ENCODE peak calls at places on chromosome 5, in five cellular contexts. E, A, G, N and M are unnamed samples.
A peak's percentile ranks its signal among the peaks of the same experiment; 100 is the strongest.

GRCh38 chr5:92403308-92403707 is 1020.2 kb upstream of the ARRDC3 start:
- DNase-seq in E (no peak), G (no peak), A (no peak), N (no peak), M (no peak)

GRCh38 chr5:160009591-160009989 is 651 bp downstream of the TTC1 start:
- DNase-seq in E (no peak), A (no peak), N (no peak), G (no peak), M (no peak)

GRCh38 chr5:31218978-31219377 is 25.5 kb downstream of the CDH6 start:
- DNase-seq in A (no peak), E (no peak), G (no peak), N (no peak), M (no peak)

GRCh38 chr5:90548069-90548593 is 10.5 kb upstream of the ADGRV1 start:
- DNase-seq in N (peak; percentile 26), A (no peak), E (no peak), G (no peak), M (no peak)

GRCh38 chr5:73726606-73727231 is 100.7 kb downstream of the ARHGEF28 start:
- DNase-seq in A (no peak), N (no peak), E (no peak), G (no peak), M (no peak)

GRCh38 chr5:5473224-5473623 is 50.7 kb downstream of the ICE1 start:
- DNase-seq in A (no peak), N (no peak), G (peak; percentile 72), E (no peak), M (peak; percentile 28)

GRCh38 chr5:125002727-125003598 is 256.5 kb upstream of the ZNF608 start:
- DNase-seq in N (no peak), A (no peak), E (no peak), G (no peak), M (no peak)

GRCh38 chr5:102218159-102218558 is 77.9 kb downstream of the SLCO4C1 start:
- DNase-seq in G (no peak), E (no peak), A (no peak), N (no peak), M (no peak)

GRCh38 chr5:62084391-62084790 is 221.6 kb upstream of the KIF2A start:
- DNase-seq in N (no peak), E (no peak), A (no peak), G (no peak), M (no peak)

DNA sequence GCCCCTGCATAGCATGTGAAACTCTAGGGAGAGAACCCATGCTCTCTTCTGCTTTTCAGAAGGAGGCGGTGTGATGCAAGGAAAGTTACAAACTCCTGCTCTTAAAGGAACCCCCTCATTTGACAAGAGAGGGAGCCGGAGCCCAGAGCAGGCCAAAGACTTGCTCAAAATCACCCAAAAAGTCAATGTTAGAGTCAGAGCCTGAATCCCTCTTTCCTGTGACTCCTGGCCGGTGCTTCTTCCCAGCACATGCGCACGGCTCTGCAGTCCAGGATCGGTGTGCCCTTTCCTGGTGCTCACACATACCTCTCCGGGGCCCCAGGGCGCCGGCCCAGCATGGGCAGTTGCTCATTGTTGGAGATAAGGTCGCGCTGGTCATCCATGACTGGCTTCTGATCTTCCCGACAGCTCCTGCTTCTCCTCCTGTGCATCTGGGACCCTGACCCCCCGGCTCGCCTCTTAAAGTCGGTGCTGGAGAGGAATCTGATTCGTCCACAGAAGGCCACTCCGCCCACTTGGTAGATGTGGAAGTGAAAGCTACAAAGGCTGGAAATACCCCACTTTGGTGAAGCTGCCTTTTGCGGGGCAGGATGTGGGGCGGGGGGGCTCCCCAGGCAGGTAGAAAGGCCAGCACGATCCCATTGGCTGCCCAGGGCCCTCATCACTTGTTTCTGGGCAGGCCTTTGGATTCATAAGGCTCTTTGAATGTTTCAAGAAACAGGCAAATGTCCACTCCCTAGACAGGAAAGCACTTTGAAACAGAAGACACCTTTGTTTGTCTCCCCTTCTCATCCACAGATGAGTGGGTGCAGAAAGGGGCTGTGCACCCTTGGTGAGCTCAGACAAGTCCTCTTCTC is at the start of gene CD74:
- DNase-seq in E (peak; percentile 42), N (no peak), A (peak; percentile 63), G (peak; percentile 20), M (peak; percentile 44)
- H3K4me3 ChIP-seq in E (no peak within 1 kb of the TSS), N (no peak within 1 kb of the TSS), A (peak within 1 kb of the TSS; percentile 65), G (no peak within 1 kb of the TSS), M (peak within 1 kb of the TSS; percentile 4)

GRCh38 chr5:95317687-95318086 is 32.8 kb upstream of the MCTP1 start:
- DNase-seq in E (no peak), A (no peak), N (no peak), G (no peak), M (no peak)

DNA sequence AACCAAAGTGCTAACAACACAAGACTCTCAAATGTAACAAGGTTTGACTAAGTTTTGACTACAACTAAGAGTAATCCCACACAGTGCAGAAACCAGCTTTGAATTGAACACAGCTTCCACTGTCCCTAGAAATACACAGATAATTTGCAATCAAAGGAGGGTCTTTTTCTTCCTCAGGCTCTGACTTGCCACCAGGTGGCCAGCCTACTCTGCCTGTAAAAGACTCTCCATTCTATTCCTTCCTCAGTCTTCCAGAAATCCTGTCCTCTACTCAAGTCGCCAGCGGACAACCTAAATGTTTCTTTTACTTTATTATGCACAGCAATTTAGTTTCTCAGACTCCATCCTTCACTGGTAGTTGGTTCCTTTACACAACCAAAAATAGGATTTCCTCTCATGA is 32.2 kb upstream of the MCTP1 start:
- DNase-seq in N (no peak), A (no peak), E (no peak), G (no peak), M (no peak)
- TF ChIP-seq CTCF in N (no peak), A (no peak), E (no peak), G (no peak), M (peak; percentile 4)

DNA sequence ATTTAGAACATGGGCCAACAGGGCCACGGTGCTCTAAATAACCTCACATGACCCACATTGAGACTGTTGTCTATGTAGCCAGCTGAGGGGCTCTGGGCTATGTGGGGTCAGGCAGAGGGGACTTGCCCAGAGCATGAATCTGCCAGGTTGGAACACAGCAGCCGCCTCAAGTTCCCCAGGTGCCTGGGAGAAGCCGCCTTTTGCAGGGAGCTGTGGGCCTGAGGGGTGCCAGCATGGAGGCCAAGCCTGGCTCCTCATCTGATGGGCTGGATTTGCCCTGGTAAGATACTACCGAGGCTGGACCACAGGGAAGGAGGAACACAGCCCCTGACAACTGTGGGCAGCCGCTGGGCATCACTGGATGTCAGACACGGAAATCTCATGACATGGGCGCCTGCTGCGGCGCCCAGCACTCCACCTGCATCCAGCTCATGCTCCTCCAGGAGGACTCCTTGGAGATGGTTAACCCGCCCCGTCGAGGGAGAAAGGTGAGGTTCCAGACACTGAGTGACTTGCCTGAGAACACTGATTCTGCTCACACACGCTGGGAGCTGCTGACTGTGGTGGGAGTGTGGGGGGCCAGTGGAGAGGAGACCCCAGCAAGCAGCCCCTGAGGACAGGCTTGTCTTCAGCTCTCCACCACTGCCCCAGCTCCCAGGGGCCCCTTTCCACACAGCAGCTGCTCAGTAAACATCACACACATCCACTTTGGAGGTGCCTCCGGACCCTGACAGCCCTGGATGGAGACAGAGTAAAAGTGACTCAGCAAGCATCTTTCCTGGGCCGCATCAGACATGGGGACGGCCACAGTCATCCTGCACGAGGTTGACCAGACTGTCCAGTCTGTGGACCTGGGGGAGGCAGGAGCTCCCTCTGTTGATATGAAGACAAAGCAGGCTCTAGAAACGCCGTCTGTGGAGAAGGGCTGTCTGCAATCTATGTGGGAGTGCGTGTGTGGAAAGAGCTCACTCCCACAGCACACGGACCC is 283.6 kb upstream of the IRX4 start:
- DNase-seq in E (no peak), G (no peak), N (no peak), A (no peak), M (no peak)
- H3K4me3 ChIP-seq in E (no peak overlapping the region), G (no peak overlapping the region), N (no peak overlapping the region), A (no peak overlapping the region), M (no peak overlapping the region)

DNA sequence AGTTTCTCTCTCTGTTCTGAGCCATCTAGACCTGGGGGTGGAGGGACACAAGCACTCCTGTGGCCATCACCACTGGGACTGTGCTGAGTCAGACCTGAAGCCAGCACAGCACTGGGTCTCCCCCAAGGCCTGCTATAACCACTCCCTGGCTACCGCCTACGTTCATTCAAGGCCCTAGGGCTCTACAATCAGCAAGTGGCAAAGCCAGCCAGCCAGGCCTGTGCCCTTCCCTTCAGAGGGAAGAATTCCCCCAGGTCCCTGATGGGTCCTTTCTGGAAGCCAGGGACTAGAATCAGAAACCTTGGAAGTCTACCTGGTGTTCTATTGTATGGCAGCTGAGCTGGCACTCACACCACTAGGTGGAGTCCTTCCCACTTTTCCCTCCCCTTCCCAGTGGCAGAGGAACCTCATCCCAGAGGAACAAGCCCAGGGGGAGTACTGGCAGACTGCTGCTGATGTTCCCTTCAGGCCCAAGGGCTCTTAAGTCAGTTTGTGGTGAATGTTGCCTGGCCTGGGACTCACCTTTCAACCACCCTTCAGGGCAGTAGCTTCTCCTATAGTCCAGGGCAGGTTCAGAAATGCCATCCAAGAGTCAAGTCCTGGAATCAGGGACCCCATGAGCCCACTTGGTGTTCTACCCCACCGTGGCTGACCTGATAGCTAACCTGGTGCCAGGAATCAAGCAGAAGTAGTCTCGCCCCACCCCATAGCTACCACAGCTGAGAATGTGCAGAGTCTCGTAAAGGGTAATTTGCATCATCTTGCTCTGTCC is 20.0 kb downstream of the JMY start:
- DNase-seq in N (peak; percentile 52), G (peak; percentile 46), A (no peak), E (peak; percentile 48), M (peak; percentile 41)
- TF ChIP-seq CTCF in N (peak; percentile 70), G (peak; percentile 58), A (no peak), E (peak; percentile 76), M (peak; percentile 82)

DNA sequence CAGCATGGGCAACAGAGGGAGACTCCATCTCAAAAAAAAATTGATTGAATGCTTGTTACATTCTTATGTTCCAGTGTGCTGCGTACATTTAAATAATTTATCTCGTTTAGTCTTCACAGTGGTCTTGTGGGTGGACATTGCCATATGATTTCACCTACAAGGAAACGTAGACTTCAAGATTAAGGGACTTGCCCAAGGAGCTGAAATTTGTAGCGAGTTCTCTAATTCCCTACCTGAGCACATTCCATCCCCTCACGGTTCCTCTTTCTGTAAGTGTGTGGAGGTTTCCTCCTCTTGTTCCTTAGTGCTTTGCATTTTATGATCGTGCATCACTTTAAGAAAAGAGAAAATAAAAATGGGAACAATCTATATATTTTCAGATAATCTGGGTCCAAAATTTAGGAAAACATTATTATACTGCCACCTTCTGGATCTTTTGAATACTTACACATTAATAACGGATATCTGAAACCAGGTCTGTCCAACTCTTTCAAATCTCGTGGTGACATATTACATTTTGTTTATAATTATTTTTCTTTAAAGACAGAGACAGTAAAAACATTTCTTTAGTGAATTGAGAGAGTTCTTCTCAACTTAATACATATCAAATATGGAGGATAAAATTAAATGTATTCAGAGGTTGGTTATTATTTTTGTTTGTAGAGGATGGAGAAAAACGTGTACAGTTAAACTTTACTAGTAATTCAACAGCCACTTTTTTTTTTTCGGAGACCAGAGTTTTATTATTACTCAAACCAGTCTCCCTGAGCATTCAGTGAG is 29.9 kb upstream of the C7 start:
- DNase-seq in N (peak; percentile 26), G (peak; percentile 45), A (no peak), E (peak; percentile 52), M (peak; percentile 38)
- H3K4me3 ChIP-seq in N (no peak overlapping the region), G (no peak overlapping the region), A (no peak overlapping the region), E (no peak overlapping the region), M (no peak overlapping the region)

GRCh38 chr5:150156540-150156939 is 895 bp upstream of the PDGFRB start:
- DNase-seq in G (no peak), N (no peak), A (no peak), E (no peak), M (no peak)
- TF ChIP-seq CTCF in G (no peak), N (no peak), A (no peak), E (no peak), M (no peak)

GRCh38 chr5:143605403-143606005 is 202.0 kb upstream of the NR3C1 start:
- DNase-seq in E (no peak), A (no peak), G (peak; percentile 46), N (no peak), M (peak; percentile 20)
- H3K4me3 ChIP-seq in E (no peak overlapping the region), A (no peak overlapping the region), G (no peak overlapping the region), N (no peak overlapping the region), M (no peak overlapping the region)